ENCODE peak calls at places on chromosomes 6 and 20, in six cellular contexts. One of them, this sample, is unnamed.

GRCh38 chr6:16619017-16619416 is 142.2 kb downstream of the ATXN1 start:
- DNase-seq in left ventricle myocardium inferior: no peak
- DNase-seq in body of pancreas: no peak
- DNase-seq in hepatocyte: no peak
- DNase-seq in mucosa of descending colon: no peak
- DNase-seq in activated CD8-positive, alpha-beta T cell treated with anti-CD3 and anti-CD28 coated beads for 36 hours: no peak
- DNase-seq in this sample: no peak

GRCh38 chr6:22892452-22892851 is 323.1 kb downstream of the HDGFL1 start:
- DNase-seq in left ventricle myocardium inferior: no peak
- DNase-seq in body of pancreas: no peak
- DNase-seq in hepatocyte: peak; percentile 67
- DNase-seq in mucosa of descending colon: no peak
- DNase-seq in activated CD8-positive, alpha-beta T cell treated with anti-CD3 and anti-CD28 coated beads for 36 hours: no peak
- DNase-seq in this sample: no peak

GRCh38 chr6:50087231-50087954 is 37.7 kb upstream of the DEFB112 start:
- DNase-seq in left ventricle myocardium inferior: no peak
- DNase-seq in body of pancreas: no peak
- DNase-seq in hepatocyte: no peak
- DNase-seq in mucosa of descending colon: no peak
- DNase-seq in activated CD8-positive, alpha-beta T cell treated with anti-CD3 and anti-CD28 coated beads for 36 hours: no peak
- DNase-seq in this sample: no peak

GRCh38 chr6:74731204-74731603 is 474.6 kb downstream of the COL12A1 start:
- DNase-seq in left ventricle myocardium inferior: no peak
- DNase-seq in body of pancreas: no peak
- DNase-seq in hepatocyte: no peak
- DNase-seq in mucosa of descending colon: no peak
- DNase-seq in activated CD8-positive, alpha-beta T cell treated with anti-CD3 and anti-CD28 coated beads for 36 hours: no peak
- DNase-seq in this sample: no peak

GRCh38 chr20:16947346-16947943 is 199.3 kb downstream of the OTOR start:
- DNase-seq in left ventricle myocardium inferior: no peak
- DNase-seq in body of pancreas: no peak
- DNase-seq in hepatocyte: no peak
- DNase-seq in mucosa of descending colon: no peak
- DNase-seq in activated CD8-positive, alpha-beta T cell treated with anti-CD3 and anti-CD28 coated beads for 36 hours: no peak
- DNase-seq in this sample: no peak

GRCh38 chr6:161076211-161076677 is 84.7 kb downstream of the MAP3K4 start:
- DNase-seq in left ventricle myocardium inferior: no peak
- DNase-seq in body of pancreas: no peak
- DNase-seq in hepatocyte: no peak
- DNase-seq in mucosa of descending colon: no peak
- DNase-seq in activated CD8-positive, alpha-beta T cell treated with anti-CD3 and anti-CD28 coated beads for 36 hours: no peak
- DNase-seq in this sample: no peak

GRCh38 chr20:61340157-61340556 is 88.1 kb downstream of the CDH4 start:
- DNase-seq in left ventricle myocardium inferior: no peak
- DNase-seq in body of pancreas: no peak
- DNase-seq in hepatocyte: no peak
- DNase-seq in mucosa of descending colon: no peak
- DNase-seq in activated CD8-positive, alpha-beta T cell treated with anti-CD3 and anti-CD28 coated beads for 36 hours: no peak
- DNase-seq in this sample: no peak

GRCh38 chr6:145096846-145097245 is 638.5 kb downstream of the EPM2A start:
- DNase-seq in left ventricle myocardium inferior: no peak
- DNase-seq in body of pancreas: no peak
- DNase-seq in hepatocyte: no peak
- DNase-seq in mucosa of descending colon: no peak
- DNase-seq in activated CD8-positive, alpha-beta T cell treated with anti-CD3 and anti-CD28 coated beads for 36 hours: no peak
- DNase-seq in this sample: no peak

GRCh38 chr20:53917145-53918009 is 153.0 kb downstream of the BCAS1 start:
- DNase-seq in left ventricle myocardium inferior: peak; percentile 41
- DNase-seq in body of pancreas: peak; percentile 54
- DNase-seq in hepatocyte: no peak
- DNase-seq in mucosa of descending colon: peak; percentile 67
- DNase-seq in activated CD8-positive, alpha-beta T cell treated with anti-CD3 and anti-CD28 coated beads for 36 hours: no peak
- DNase-seq in this sample: peak; percentile 69

GRCh38 chr20:17680128-17680835 is 1.8 kb downstream of the RRBP1 start:
- DNase-seq in left ventricle myocardium inferior: peak; percentile 43
- DNase-seq in body of pancreas: peak; percentile 73
- DNase-seq in hepatocyte: peak; percentile 78
- DNase-seq in mucosa of descending colon: peak; percentile 80
- DNase-seq in activated CD8-positive, alpha-beta T cell treated with anti-CD3 and anti-CD28 coated beads for 36 hours: peak; percentile 10
- DNase-seq in this sample: no peak

GRCh38 chr6:99587792-99588191 is 18.8 kb upstream of the PRDM13 start:
- DNase-seq in left ventricle myocardium inferior: no peak
- DNase-seq in body of pancreas: no peak
- DNase-seq in hepatocyte: no peak
- DNase-seq in mucosa of descending colon: no peak
- DNase-seq in activated CD8-positive, alpha-beta T cell treated with anti-CD3 and anti-CD28 coated beads for 36 hours: no peak
- DNase-seq in this sample: no peak

GRCh38 chr6:99590728-99591672 is 15.6 kb upstream of the PRDM13 start:
- DNase-seq in left ventricle myocardium inferior: no peak
- DNase-seq in body of pancreas: no peak
- DNase-seq in hepatocyte: peak; percentile 20
- DNase-seq in mucosa of descending colon: no peak
- DNase-seq in activated CD8-positive, alpha-beta T cell treated with anti-CD3 and anti-CD28 coated beads for 36 hours: no peak
- DNase-seq in this sample: no peak

GRCh38 chr6:99589290-99589672 is 17.4 kb upstream of the PRDM13 start:
- DNase-seq in left ventricle myocardium inferior: no peak
- DNase-seq in body of pancreas: no peak
- DNase-seq in hepatocyte: no peak
- DNase-seq in mucosa of descending colon: no peak
- DNase-seq in activated CD8-positive, alpha-beta T cell treated with anti-CD3 and anti-CD28 coated beads for 36 hours: no peak
- DNase-seq in this sample: peak; percentile 37

GRCh38 chr6:99589907-99590493 is 16.6 kb upstream of the PRDM13 start:
- DNase-seq in left ventricle myocardium inferior: no peak
- DNase-seq in body of pancreas: no peak
- DNase-seq in hepatocyte: no peak
- DNase-seq in mucosa of descending colon: no peak
- DNase-seq in activated CD8-positive, alpha-beta T cell treated with anti-CD3 and anti-CD28 coated beads for 36 hours: no peak
- DNase-seq in this sample: no peak

GRCh38 chr6:99588618-99589289 is 17.9 kb upstream of the PRDM13 start:
- DNase-seq in left ventricle myocardium inferior: peak; percentile 50
- DNase-seq in body of pancreas: peak; percentile 78
- DNase-seq in hepatocyte: peak; percentile 83
- DNase-seq in mucosa of descending colon: peak; percentile 80
- DNase-seq in activated CD8-positive, alpha-beta T cell treated with anti-CD3 and anti-CD28 coated beads for 36 hours: peak; percentile 82
- DNase-seq in this sample: peak; percentile 68
- TF ChIP-seq CTCF in left ventricle myocardium inferior: peak; percentile 60
- TF ChIP-seq CTCF in body of pancreas: peak; percentile 32
- TF ChIP-seq CTCF in hepatocyte: peak; percentile 64
- TF ChIP-seq CTCF in mucosa of descending colon: no peak
- TF ChIP-seq CTCF in activated CD8-positive, alpha-beta T cell treated with anti-CD3 and anti-CD28 coated beads for 36 hours: peak; percentile 71
- TF ChIP-seq CTCF in this sample: peak; percentile 91

GRCh38 chr6:111952821-111953535 is 79.7 kb upstream of the FYN start:
- DNase-seq in left ventricle myocardium inferior: no peak
- DNase-seq in body of pancreas: no peak
- DNase-seq in hepatocyte: no peak
- DNase-seq in mucosa of descending colon: no peak
- DNase-seq in activated CD8-positive, alpha-beta T cell treated with anti-CD3 and anti-CD28 coated beads for 36 hours: no peak
- DNase-seq in this sample: no peak
- TF ChIP-seq CTCF in left ventricle myocardium inferior: no peak
- TF ChIP-seq CTCF in body of pancreas: no peak
- TF ChIP-seq CTCF in hepatocyte: no peak
- TF ChIP-seq CTCF in mucosa of descending colon: no peak
- TF ChIP-seq CTCF in activated CD8-positive, alpha-beta T cell treated with anti-CD3 and anti-CD28 coated beads for 36 hours: no peak
- TF ChIP-seq CTCF in this sample: no peak

DNA sequence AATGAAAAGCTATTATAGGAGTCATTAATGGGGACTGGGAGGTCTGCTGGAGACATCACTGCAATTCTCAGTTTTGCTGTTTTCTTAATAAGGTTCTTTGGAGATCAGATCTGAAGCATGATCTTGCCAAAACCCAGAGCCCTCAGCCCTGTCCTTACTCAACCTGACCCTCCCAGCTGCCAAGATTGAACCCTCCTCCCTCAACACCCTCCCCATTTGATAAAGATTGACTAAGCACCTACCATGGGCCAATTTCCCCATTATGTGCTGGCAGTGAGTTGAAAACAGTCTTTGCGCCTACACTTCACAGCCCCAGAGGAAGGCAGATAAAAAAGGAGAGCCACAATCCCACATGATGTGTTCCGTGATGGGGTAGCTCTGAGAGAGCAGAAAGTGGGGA is 353.0 kb downstream of the MAFB start:
- DNase-seq in left ventricle myocardium inferior: no peak
- DNase-seq in body of pancreas: no peak
- DNase-seq in hepatocyte: no peak
- DNase-seq in mucosa of descending colon: no peak
- DNase-seq in activated CD8-positive, alpha-beta T cell treated with anti-CD3 and anti-CD28 coated beads for 36 hours: no peak
- DNase-seq in this sample: no peak
- TF ChIP-seq CTCF in left ventricle myocardium inferior: no peak
- TF ChIP-seq CTCF in body of pancreas: no peak
- TF ChIP-seq CTCF in hepatocyte: no peak
- TF ChIP-seq CTCF in mucosa of descending colon: no peak
- TF ChIP-seq CTCF in activated CD8-positive, alpha-beta T cell treated with anti-CD3 and anti-CD28 coated beads for 36 hours: no peak
- TF ChIP-seq CTCF in this sample: no peak

GRCh38 chr20:7379206-7379605 is 561.1 kb downstream of the HAO1 start:
- DNase-seq in left ventricle myocardium inferior: no peak
- DNase-seq in body of pancreas: no peak
- DNase-seq in hepatocyte: no peak
- DNase-seq in mucosa of descending colon: no peak
- DNase-seq in activated CD8-positive, alpha-beta T cell treated with anti-CD3 and anti-CD28 coated beads for 36 hours: no peak
- DNase-seq in this sample: no peak

GRCh38 chr20:7371518-7372158 is 568.6 kb downstream of the HAO1 start:
- DNase-seq in left ventricle myocardium inferior: no peak
- DNase-seq in body of pancreas: no peak
- DNase-seq in hepatocyte: peak; percentile 30
- DNase-seq in mucosa of descending colon: no peak
- DNase-seq in activated CD8-positive, alpha-beta T cell treated with anti-CD3 and anti-CD28 coated beads for 36 hours: no peak
- DNase-seq in this sample: no peak

GRCh38 chr20:7379621-7380220 is 560.5 kb downstream of the HAO1 start:
- DNase-seq in left ventricle myocardium inferior: no peak
- DNase-seq in body of pancreas: no peak
- DNase-seq in hepatocyte: no peak
- DNase-seq in mucosa of descending colon: no peak
- DNase-seq in activated CD8-positive, alpha-beta T cell treated with anti-CD3 and anti-CD28 coated beads for 36 hours: no peak
- DNase-seq in this sample: no peak

GRCh38 chr20:7375905-7376304 is 564.4 kb downstream of the HAO1 start:
- DNase-seq in left ventricle myocardium inferior: no peak
- DNase-seq in body of pancreas: no peak
- DNase-seq in hepatocyte: peak; percentile 43
- DNase-seq in mucosa of descending colon: no peak
- DNase-seq in activated CD8-positive, alpha-beta T cell treated with anti-CD3 and anti-CD28 coated beads for 36 hours: no peak
- DNase-seq in this sample: no peak
- TF ChIP-seq CTCF in left ventricle myocardium inferior: peak; percentile 58
- TF ChIP-seq CTCF in body of pancreas: peak; percentile 57
- TF ChIP-seq CTCF in hepatocyte: peak; percentile 70
- TF ChIP-seq CTCF in mucosa of descending colon: no peak
- TF ChIP-seq CTCF in activated CD8-positive, alpha-beta T cell treated with anti-CD3 and anti-CD28 coated beads for 36 hours: peak; percentile 64
- TF ChIP-seq CTCF in this sample: peak; percentile 36

GRCh38 chr6:92806254-92806653 is 613.1 kb downstream of the EPHA7 start:
- DNase-seq in left ventricle myocardium inferior: no peak
- DNase-seq in body of pancreas: no peak
- DNase-seq in hepatocyte: no peak
- DNase-seq in mucosa of descending colon: no peak
- DNase-seq in activated CD8-positive, alpha-beta T cell treated with anti-CD3 and anti-CD28 coated beads for 36 hours: no peak
- DNase-seq in this sample: no peak

DNA sequence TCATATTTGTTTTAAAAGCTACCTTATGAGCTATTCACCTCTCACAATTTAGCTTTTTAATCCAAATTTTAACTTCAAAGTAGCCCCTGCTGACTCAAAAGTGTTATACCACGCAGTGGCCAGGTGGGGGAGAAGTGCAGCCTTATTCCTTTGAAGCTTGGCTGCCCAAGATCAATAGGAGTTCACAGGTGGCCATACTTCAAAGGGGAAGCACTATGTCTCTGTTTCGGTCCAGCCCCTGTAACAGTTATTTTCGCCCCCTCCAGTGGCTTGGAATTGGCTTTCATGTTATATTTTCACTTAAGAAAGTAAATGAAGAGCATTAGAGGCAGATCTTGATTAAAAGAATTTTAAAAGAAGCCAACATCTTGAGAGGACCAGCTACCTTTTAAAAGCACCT is 608.4 kb downstream of the EPHA7 start:
- DNase-seq in left ventricle myocardium inferior: no peak
- DNase-seq in body of pancreas: peak; percentile 17
- DNase-seq in hepatocyte: peak; percentile 68
- DNase-seq in mucosa of descending colon: no peak
- DNase-seq in activated CD8-positive, alpha-beta T cell treated with anti-CD3 and anti-CD28 coated beads for 36 hours: peak; percentile 20
- DNase-seq in this sample: peak; percentile 63
- TF ChIP-seq CTCF in left ventricle myocardium inferior: peak; percentile 58
- TF ChIP-seq CTCF in body of pancreas: peak; percentile 33
- TF ChIP-seq CTCF in hepatocyte: peak; percentile 64
- TF ChIP-seq CTCF in mucosa of descending colon: no peak
- TF ChIP-seq CTCF in activated CD8-positive, alpha-beta T cell treated with anti-CD3 and anti-CD28 coated beads for 36 hours: peak; percentile 15
- TF ChIP-seq CTCF in this sample: peak; percentile 68

GRCh38 chr6:14316911-14317535 is 199.5 kb downstream of the CD83 start:
- DNase-seq in left ventricle myocardium inferior: no peak
- DNase-seq in body of pancreas: no peak
- DNase-seq in hepatocyte: peak; percentile 22
- DNase-seq in mucosa of descending colon: no peak
- DNase-seq in activated CD8-positive, alpha-beta T cell treated with anti-CD3 and anti-CD28 coated beads for 36 hours: peak; percentile 30
- DNase-seq in this sample: peak; percentile 37
- TF ChIP-seq CTCF in left ventricle myocardium inferior: no peak
- TF ChIP-seq CTCF in body of pancreas: no peak
- TF ChIP-seq CTCF in hepatocyte: peak; percentile 27
- TF ChIP-seq CTCF in mucosa of descending colon: no peak
- TF ChIP-seq CTCF in activated CD8-positive, alpha-beta T cell treated with anti-CD3 and anti-CD28 coated beads for 36 hours: no peak
- TF ChIP-seq CTCF in this sample: peak; percentile 46

DNA sequence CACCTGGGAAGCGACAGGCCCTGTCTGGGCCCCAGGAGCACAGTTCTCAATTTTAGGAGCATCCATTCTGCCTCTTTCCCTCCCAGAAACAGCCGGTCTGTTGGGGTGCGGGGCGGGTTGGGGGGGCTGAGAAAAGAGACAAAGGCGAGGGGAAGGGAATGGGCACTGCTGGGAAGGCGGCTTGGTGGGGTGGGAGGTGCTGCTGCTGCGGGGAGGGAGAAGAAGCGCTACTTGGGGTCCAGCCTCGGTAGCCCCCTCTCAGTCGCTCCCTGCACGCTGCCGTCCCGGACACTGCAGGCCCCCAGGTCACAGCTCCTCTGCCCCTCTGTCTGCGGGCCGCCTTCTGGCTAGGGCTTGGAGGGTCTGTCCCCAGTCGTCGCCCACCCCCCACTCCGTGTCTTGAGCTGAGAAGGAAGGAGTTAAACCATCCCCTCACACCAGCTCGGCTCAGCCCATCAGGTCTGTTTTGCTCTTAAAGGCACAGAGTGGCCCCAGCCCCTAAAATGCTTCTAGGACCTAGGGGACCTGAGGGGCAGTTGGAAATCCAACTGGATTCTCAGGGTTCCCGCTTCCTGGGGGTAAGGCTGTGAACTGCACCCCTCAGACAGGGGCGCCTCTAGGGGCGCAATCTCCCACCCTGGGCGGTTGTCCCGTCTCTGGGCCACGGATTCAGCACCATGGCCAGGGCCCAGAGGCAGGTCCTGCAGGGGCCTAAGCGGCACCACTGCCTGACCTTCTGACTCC is 740 bp downstream of the GDAP1L1 start:
- DNase-seq in left ventricle myocardium inferior: peak; percentile 24
- DNase-seq in body of pancreas: peak; percentile 13
- DNase-seq in hepatocyte: peak; percentile 78
- DNase-seq in mucosa of descending colon: no peak
- DNase-seq in activated CD8-positive, alpha-beta T cell treated with anti-CD3 and anti-CD28 coated beads for 36 hours: peak; percentile 44
- DNase-seq in this sample: peak; percentile 58
- TF ChIP-seq CTCF in left ventricle myocardium inferior: peak; percentile 54
- TF ChIP-seq CTCF in body of pancreas: no peak
- TF ChIP-seq CTCF in hepatocyte: peak; percentile 45
- TF ChIP-seq CTCF in mucosa of descending colon: no peak
- TF ChIP-seq CTCF in activated CD8-positive, alpha-beta T cell treated with anti-CD3 and anti-CD28 coated beads for 36 hours: peak; percentile 39
- TF ChIP-seq CTCF in this sample: peak; percentile 23

This sample was measured in GM13977.